ENCODE peak calls at places on chromosome 18, in four cellular contexts. H, A, F and C are unnamed samples.

GRCh38 chr18:35939166-35939565 is 33.3 kb upstream of the RMP24 start:
- DNase-seq in H (no peak), A (no peak), F (no peak), C (no peak)

GRCh38 chr18:6406910-6407470 is 7.7 kb downstream of the L3MBTL4 start:
- DNase-seq in H (no peak), A (no peak), F (no peak), C (no peak)

GRCh38 chr18:37328946-37329719 is 236.5 kb downstream of the CELF4 start:
- DNase-seq in H (no peak), A (no peak), F (no peak), C (no peak)

GRCh38 chr18:74497778-74498177 is 1.6 kb downstream of the CNDP2 start:
- DNase-seq in H (no peak), A (no peak), F (no peak), C (no peak)

GRCh38 chr18:57198025-57198424 is 51.1 kb downstream of the BOD1L2 start:
- DNase-seq in H (no peak), A (no peak), F (no peak), C (no peak)

GRCh38 chr18:62710417-62710816 is 4.9 kb upstream of the PHLPP1 start:
- DNase-seq in H (no peak), A (no peak), F (peak; percentile 33), C (peak; percentile 31)

GRCh38 chr18:26040051-26040656 is 50.3 kb downstream of the SS18 start:
- DNase-seq in H (no peak), A (no peak), F (no peak), C (no peak)

GRCh38 chr18:23141022-23141999 is 6.0 kb downstream of the CABLES1 start:
- DNase-seq in H (no peak), A (no peak), F (no peak), C (no peak)

GRCh38 chr18:79799619-79800352 is 2.0 kb downstream of the KCNG2 start:
- DNase-seq in H (no peak), A (no peak), F (no peak), C (no peak)

GRCh38 chr18:58080516-58080915 is 36.5 kb downstream of the NEDD4L start:
- DNase-seq in H (no peak), A (no peak), F (no peak), C (no peak)

GRCh38 chr18:51171625-51172024 is 25.9 kb downstream of the MEX3C start:
- DNase-seq in H (no peak), A (no peak), F (no peak), C (no peak)

GRCh38 chr18:30376515-30376914 is 666.0 kb downstream of the DSC3 start:
- DNase-seq in H (no peak), A (no peak), F (no peak), C (no peak)
- TF ChIP-seq CTCF in H (no peak), A (no peak), F (no peak), C (no peak)

GRCh38 chr18:60663060-60663989 is 290.8 kb upstream of the MC4R start:
- DNase-seq in H (no peak), A (no peak), F (no peak), C (no peak)

GRCh38 chr18:60664736-60665135 is 292.2 kb upstream of the MC4R start:
- DNase-seq in H (no peak), A (no peak), F (no peak), C (no peak)

GRCh38 chr18:60671022-60671421 is 298.4 kb upstream of the MC4R start:
- DNase-seq in H (no peak), A (no peak), F (no peak), C (no peak)

GRCh38 chr18:60667016-60667415 is 294.4 kb upstream of the MC4R start:
- DNase-seq in H (no peak), A (no peak), F (no peak), C (no peak)

DNA sequence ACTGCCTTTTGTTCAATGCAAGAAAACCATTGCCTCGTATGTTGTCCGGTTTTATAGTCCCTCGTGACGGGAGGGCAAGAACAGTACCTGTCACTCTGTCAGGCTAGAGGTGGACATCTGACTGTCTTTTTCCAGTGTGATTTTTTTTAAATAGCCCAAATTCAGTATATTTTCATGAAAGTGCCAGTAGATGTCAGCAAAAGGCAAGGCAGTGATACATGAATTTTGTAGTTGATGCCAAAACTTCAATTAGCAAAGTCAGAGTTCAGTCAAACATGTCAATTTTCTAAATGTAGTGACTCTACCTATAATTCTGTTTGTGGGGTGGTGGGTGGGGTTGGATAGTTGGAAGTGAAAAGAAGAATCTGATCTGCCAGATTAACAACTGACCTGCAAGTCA is 296.0 kb upstream of the MC4R start:
- DNase-seq in H (no peak), A (no peak), F (no peak), C (no peak)
- TF ChIP-seq CTCF in H (no peak), A (peak; percentile 19), F (no peak), C (no peak)

GRCh38 chr18:8324343-8325065 is 284.7 kb upstream of the RAB12 start:
- DNase-seq in H (no peak), A (no peak), F (no peak), C (no peak)
- TF ChIP-seq CTCF in H (no peak), A (no peak), F (no peak), C (no peak)

DNA sequence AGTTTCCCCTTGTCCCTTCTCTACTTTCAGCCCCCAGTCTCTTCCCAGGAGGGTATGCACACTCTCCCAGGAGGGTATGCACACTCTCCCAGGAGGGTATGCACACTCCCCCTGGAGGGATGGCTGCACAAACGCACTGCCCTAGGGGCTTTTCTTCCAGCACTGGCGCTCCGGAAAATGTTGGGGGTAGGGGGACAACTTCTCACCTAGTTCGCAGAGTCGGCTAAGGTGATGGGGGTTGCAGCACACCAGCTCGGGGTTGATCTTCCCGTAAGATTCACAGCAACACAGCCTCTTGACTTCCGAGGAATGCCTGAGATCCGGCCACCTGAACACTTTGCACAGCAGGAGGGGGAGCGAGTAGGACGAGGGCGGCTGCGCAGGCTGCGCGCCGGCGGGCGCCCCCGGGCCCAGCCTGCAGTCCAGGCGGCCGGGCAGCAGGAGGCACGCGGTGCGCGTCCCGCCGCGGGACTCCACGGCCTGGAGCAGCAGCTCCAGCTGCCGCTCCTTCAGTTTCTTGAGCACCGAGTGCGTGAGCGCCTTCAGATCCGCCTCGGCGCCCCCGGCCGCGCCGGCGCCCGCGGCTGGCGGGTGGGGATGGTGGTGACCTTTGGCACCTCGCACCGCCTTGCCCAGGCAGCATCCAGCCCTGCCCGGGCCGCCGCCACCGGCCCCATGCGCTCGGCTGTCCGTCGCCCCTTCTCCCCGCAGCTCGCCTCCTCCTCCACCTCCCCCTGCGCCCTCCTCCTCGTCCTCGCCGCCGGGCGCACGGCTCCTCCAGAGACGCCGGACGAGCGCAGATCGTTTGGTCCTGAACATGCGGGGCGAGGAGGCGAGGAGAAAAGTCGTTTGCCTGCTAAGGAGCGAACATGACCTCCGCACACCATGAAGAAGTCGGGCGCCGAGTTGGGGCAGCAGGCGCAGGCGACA is 894 bp downstream of the SMAD7 start:
- DNase-seq in H (peak; percentile 35), A (peak; percentile 36), F (peak; percentile 60), C (peak; percentile 75)
- TF ChIP-seq CTCF in H (no peak), A (no peak), F (peak; percentile 41), C (no peak)

DNA sequence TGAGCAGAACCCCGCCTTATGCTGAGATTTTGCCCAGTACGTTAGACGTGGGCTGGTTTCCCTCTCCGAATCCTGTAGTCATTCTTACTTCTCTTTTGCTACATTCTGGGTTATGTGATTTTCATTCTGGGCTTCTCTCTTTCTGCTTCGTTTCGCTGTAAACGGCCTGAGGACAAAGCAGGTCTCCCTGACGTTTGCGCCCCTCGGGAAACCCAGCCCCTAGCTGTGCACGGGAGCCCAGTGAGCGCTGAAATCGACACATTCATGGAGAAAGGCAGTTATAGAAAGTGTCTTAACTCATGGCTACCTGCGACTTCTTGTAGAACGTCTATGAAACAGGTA is 22.7 kb upstream of the MC5R start:
- DNase-seq in H (no peak), A (no peak), F (no peak), C (peak; percentile 34)
- TF ChIP-seq CTCF in H (peak; percentile 27), A (no peak), F (no peak), C (no peak)